ENCODE peak calls at places on chromosomes 2 and 18, in seven cellular contexts. S is spleen, A is HCT116, J is GM23338, T is AG04449, Y is cardiac fibroblast, M is GM12865. O is an unnamed sample.
A peak's percentile ranks its signal among the peaks of the same experiment; 100 is the strongest.

GRCh38 chr2:16031848-16032159 is 91.5 kb downstream of the MYCN start:
- DNase-seq in S (no peak), J (no peak), M (no peak), Y (no peak), T (no peak), A (no peak), O (no peak)

GRCh38 chr2:46667945-46668344 is 188.6 kb downstream of the TMEM247 start:
- DNase-seq in J (no peak), Y (no peak), A (no peak), M (no peak), T (no peak), S (no peak), O (no peak)

GRCh38 chr18:60383865-60384264 is 11.3 kb upstream of the MC4R start:
- DNase-seq in T (no peak), Y (no peak), M (no peak), J (no peak), A (no peak), S (no peak), O (no peak)

GRCh38 chr2:232529806-232530547 is 4.0 kb downstream of the CHRND start:
- DNase-seq in M (no peak), J (no peak), A (no peak), Y (no peak), T (no peak), S (peak; percentile 54), O (no peak)

GRCh38 chr18:33372442-33372841 is 68.1 kb downstream of the CCDC178 start:
- DNase-seq in A (no peak), J (no peak), Y (no peak), T (no peak), S (no peak), M (no peak), O (no peak)

GRCh38 chr2:72325592-72326422 is 178.1 kb upstream of the CYP26B1 start:
- DNase-seq in Y (peak; percentile 15), M (peak; percentile 26), J (peak; percentile 60), S (no peak), T (no peak), A (no peak), O (peak; percentile 30)

GRCh38 chr2:177649568-177650271 is 257.1 kb downstream of the AGPS start:
- DNase-seq in S (no peak), A (no peak), Y (no peak), T (no peak), J (no peak), M (no peak), O (no peak)

GRCh38 chr18:8084160-8084559 is 517.0 kb downstream of the PTPRM start:
- DNase-seq in M (peak; percentile 10), A (peak; percentile 21), Y (peak; percentile 62), S (no peak), T (no peak), J (peak; percentile 92), O (peak; percentile 68)

GRCh38 chr2:168194784-168195522 is 52.4 kb downstream of the STK39 start:
- DNase-seq in S (peak; percentile 79), A (no peak), T (no peak), Y (no peak), M (peak; percentile 65), J (no peak), O (no peak)

GRCh38 chr2:22360735-22361374 is 1024.1 kb upstream of the KLHL29 start:
- DNase-seq in J (no peak), S (no peak), Y (no peak), M (no peak), T (no peak), A (no peak), O (no peak)

GRCh38 chr18:13471971-13472628 is 253.5 kb downstream of the LDLRAD4 start:
- DNase-seq in Y (no peak), M (no peak), S (peak; percentile 74), A (no peak), T (no peak), J (peak; percentile 18), O (no peak)

GRCh38 chr2:191499874-191500565 is 177.9 kb upstream of the NABP1 start:
- DNase-seq in S (no peak), Y (peak; percentile 29), J (no peak), A (no peak), T (peak; percentile 57), M (no peak), O (no peak)

GRCh38 chr2:149601141-149601796 is 13.7 kb upstream of the MMADHC start:
- DNase-seq in A (no peak), Y (peak; percentile 56), J (no peak), M (no peak), S (no peak), T (no peak), O (no peak)

GRCh38 chr18:68429809-68430208 is 285.1 kb downstream of the TMX3 start:
- DNase-seq in Y (no peak), J (no peak), T (no peak), S (no peak), A (no peak), M (no peak), O (no peak)

GRCh38 chr2:196500686-196501431 is 138.7 kb upstream of the CCDC150 start:
- DNase-seq in M (no peak), J (peak; percentile 4), Y (no peak), A (no peak), S (no peak), T (no peak), O (no peak)

GRCh38 chr2:209648714-209649113 is 122.9 kb upstream of the UNC80 start:
- DNase-seq in T (peak; percentile 28), M (no peak), J (peak; percentile 34), S (no peak), A (no peak), Y (peak; percentile 71), O (peak; percentile 38)

GRCh38 chr2:25824718-25825117 is 53.6 kb downstream of the ASXL2 start:
- DNase-seq in M (no peak), Y (no peak), A (no peak), T (no peak), J (no peak), S (no peak), O (no peak)

GRCh38 chr18:34921271-34921670 is 119.9 kb upstream of the MAPRE2 start:
- DNase-seq in M (no peak), J (no peak), A (no peak), Y (no peak), S (no peak), T (no peak), O (no peak)

GRCh38 chr2:127089466-127090235 is 17.3 kb downstream of the BIN1 start:
- DNase-seq in M (no peak), A (no peak), T (no peak), S (no peak), Y (no peak), J (no peak), O (no peak)

GRCh38 chr18:7038330-7038846 is 79.2 kb downstream of the LAMA1 start:
- DNase-seq in Y (peak; percentile 99), J (peak; percentile 92), T (peak; percentile 96), M (no peak), S (no peak), A (no peak), O (peak; percentile 92)

GRCh38 chr2:73063909-73064875 is 7.3 kb downstream of the SFXN5 start:
- DNase-seq in Y (peak; percentile 77), A (peak; percentile 68), J (peak; percentile 55), S (peak; percentile 34), T (peak; percentile 31), M (no peak), O (no peak)

GRCh38 chr18:27609221-27609620 is 424.1 kb upstream of the CHST9 start:
- DNase-seq in S (no peak), J (no peak), M (no peak), A (no peak), T (no peak), Y (peak; percentile 1), O (no peak)

GRCh38 chr18:55433688-55434087 is 154.3 kb downstream of the TCF4 start:
- DNase-seq in Y (no peak), S (no peak), T (no peak), J (no peak), M (no peak), A (no peak), O (no peak)

GRCh38 chr2:8456149-8457091 is 225.4 kb upstream of the ID2 start:
- DNase-seq in J (peak; percentile 20), Y (no peak), A (no peak), S (no peak), T (no peak), M (peak; percentile 57), O (no peak)

GRCh38 chr2:217691920-217692666 is 310.7 kb downstream of the TNS1 start:
- DNase-seq in J (no peak), Y (peak; percentile 38), A (no peak), M (no peak), T (no peak), S (no peak), O (peak; percentile 56)

GRCh38 chr2:205438241-205438640 is 244.1 kb upstream of the NRP2 start:
- DNase-seq in J (no peak), T (peak; percentile 4), Y (peak; percentile 9), S (no peak), A (no peak), M (no peak), O (no peak)

GRCh38 chr2:205435970-205436369 is 246.3 kb upstream of the NRP2 start:
- DNase-seq in S (no peak), Y (no peak), T (no peak), J (no peak), A (no peak), M (no peak), O (no peak)

DNA sequence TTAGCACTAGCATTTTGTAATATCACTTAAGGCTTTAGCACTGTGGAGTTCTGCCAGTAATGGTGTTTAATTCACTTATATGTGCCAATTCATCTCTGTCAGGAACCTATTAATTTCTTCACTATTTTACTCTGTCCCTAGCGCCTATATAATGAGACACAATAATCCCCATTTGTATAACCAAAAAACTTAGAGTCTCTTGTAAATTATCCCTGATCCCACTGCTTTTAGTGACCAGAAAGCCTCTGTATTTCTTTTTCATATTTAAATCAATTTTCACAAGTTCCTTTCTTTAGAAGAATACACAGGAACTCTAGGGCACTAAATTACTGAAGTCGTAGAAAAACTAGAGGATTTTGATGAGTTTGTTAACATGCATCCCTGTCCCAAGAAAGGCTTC is 242.7 kb upstream of the NRP2 start:
- DNase-seq in T (no peak), S (no peak), J (no peak), A (no peak), M (no peak), Y (no peak), O (no peak)
- TF ChIP-seq CTCF in T (no peak), S (no peak), J (no peak), A (no peak), M (no peak), Y (no peak), O (no peak)

GRCh38 chr2:10361220-10361588 is 58.5 kb downstream of the HPCAL1 start:
- DNase-seq in J (no peak), M (no peak), T (no peak), Y (peak; percentile 48), S (no peak), A (no peak), O (no peak)
- TF ChIP-seq CTCF in J (no peak), M (no peak), T (no peak), Y (no peak), S (no peak), A (no peak), O (no peak)

GRCh38 chr18:79797518-79798345 is at the start of gene KCNG2:
- DNase-seq in A (no peak), S (peak; percentile 87), M (peak; percentile 5), Y (peak; percentile 53), J (peak; percentile 67), T (no peak), O (no peak)
- TF ChIP-seq CTCF in A (no peak), S (no peak), M (no peak), Y (no peak), J (peak; percentile 21), T (no peak), O (no peak)

DNA sequence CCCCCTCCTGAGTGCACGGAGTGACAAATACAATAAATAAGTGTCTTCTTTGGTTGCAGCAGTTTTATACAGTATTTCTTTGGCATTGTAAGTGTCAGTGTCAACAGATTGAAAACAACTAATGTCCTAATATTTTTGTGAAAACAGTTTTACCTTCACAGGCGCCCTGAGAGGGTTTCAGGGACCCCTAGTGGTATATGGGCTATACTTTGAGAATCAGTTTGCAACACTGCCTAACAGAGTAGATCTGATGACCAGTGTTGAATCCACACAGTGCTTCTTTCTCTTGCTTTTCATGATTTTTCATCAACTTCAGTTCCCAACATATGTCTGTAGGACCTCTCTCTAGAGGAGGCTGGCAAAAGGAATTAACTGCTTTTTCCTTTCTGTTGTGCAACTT is 162.2 kb downstream of the PRPF40A start:
- DNase-seq in J (peak; percentile 52), S (no peak), A (no peak), T (no peak), Y (peak; percentile 40), M (no peak), O (no peak)
- TF ChIP-seq CTCF in J (peak; percentile 60), S (no peak), A (peak; percentile 19), T (peak; percentile 12), Y (peak; percentile 39), M (no peak), O (no peak)

O was measured in testis.